ENCODE peak calls at places on chromosomes 5 and 9, in five cellular contexts. C is A549, D is trophoblast cell, N is mammary epithelial cell, F is fibroblast of lung. W is an unnamed sample. For H3K9me3, the result is how much of the 10 kb centered on the place peaks cover.

GRCh38 chr5:163503106-163504090 is 2.0 kb upstream of the MAT2B start:
- DNase-seq in C (peak), N (peak), F (peak), D (peak), W (peak)

GRCh38 chr9:99822596-99823391 is 1.1 kb downstream of the NR4A3 start:
- DNase-seq in D (no peak), C (peak), F (peak), N (peak), W (peak)

GRCh38 chr9:32545884-32546283 is 6.2 kb upstream of the SMIM27 start:
- DNase-seq in C (no peak), N (no peak), D (no peak), F (no peak), W (no peak)

GRCh38 chr5:100706796-100707195 is 171.6 kb downstream of the FAM174A start:
- DNase-seq in C (no peak), N (peak), F (peak), D (no peak), W (no peak)

GRCh38 chr9:15416880-15417279 is 5.8 kb upstream of the SNAPC3 start:
- DNase-seq in F (peak), C (no peak), D (peak), N (peak), W (peak)

GRCh38 chr9:117704597-117704996 is 394 bp downstream of the TLR4 start:
- DNase-seq in N (peak), C (no peak), D (no peak), F (no peak), W (no peak)

GRCh38 chr5:105573575-105573974 is 2011.0 kb upstream of the NUDT12 start:
- DNase-seq in D (no peak), F (no peak), N (no peak), C (no peak), W (no peak)

GRCh38 chr5:71533142-71533541 is 54.0 kb upstream of the MCCC2 start:
- DNase-seq in C (no peak), N (no peak), F (peak), D (no peak), W (no peak)

GRCh38 chr5:170641589-170642031 is 137.8 kb downstream of the KCNIP1 start:
- DNase-seq in C (no peak), D (no peak), F (no peak), N (no peak), W (no peak)

GRCh38 chr5:114363837-114364236 is 2.0 kb downstream of the KCNN2 start:
- DNase-seq in F (no peak), N (no peak), C (no peak), D (no peak), W (no peak)

GRCh38 chr5:93359296-93359957 is 221.6 kb downstream of the NR2F1-AS1 start:
- DNase-seq in C (no peak), N (peak), F (peak), D (no peak), W (peak)

GRCh38 chr9:35733109-35733541 is 659 bp downstream of the CREB3 start:
- DNase-seq in N (peak), D (no peak), F (peak), C (peak), W (peak)

GRCh38 chr5:148011407-148012124 is 52.2 kb upstream of the SPINK5 start:
- DNase-seq in F (peak), C (no peak), N (peak), D (peak), W (peak)

GRCh38 chr9:21777701-21778100 is 24.7 kb upstream of the MTAP start:
- DNase-seq in F (peak), D (no peak), N (peak), C (no peak), W (peak)

GRCh38 chr5:20562545-20562944 is 574.5 kb upstream of the CDH18 start:
- DNase-seq in F (no peak), C (no peak), D (no peak), N (no peak), W (no peak)

GRCh38 chr5:88536146-88536545 is 267.5 kb upstream of the TMEM161B start:
- DNase-seq in F (no peak), D (no peak), C (no peak), N (peak), W (no peak)

GRCh38 chr9:9142001-9142400 is 1342.4 kb upstream of the DMAC1 start:
- DNase-seq in N (no peak), F (no peak), C (no peak), D (no peak), W (no peak)

GRCh38 chr9:97237311-97237786 is 70.1 kb upstream of the CCDC180 start:
- DNase-seq in C (no peak), D (no peak), N (no peak), F (no peak), W (no peak)

GRCh38 chr5:125043781-125044391 is 297.4 kb upstream of the ZNF608 start:
- DNase-seq in C (peak), F (peak), D (peak), N (peak), W (peak)

GRCh38 chr5:73917433-73917832 is 291.4 kb downstream of the ARHGEF28 start:
- DNase-seq in D (no peak), F (no peak), N (no peak), C (no peak), W (no peak)

GRCh38 chr5:125199968-125200841 is 453.8 kb upstream of the ZNF608 start:
- DNase-seq in C (no peak), D (no peak), F (peak), N (no peak), W (no peak)

GRCh38 chr5:94802450-94802849 is 184.0 kb downstream of the SLF1 start:
- DNase-seq in D (no peak), N (no peak), F (peak), C (no peak), W (no peak)

GRCh38 chr5:145920542-145921210 is 15.7 kb upstream of the SH3RF2 start:
- DNase-seq in F (no peak), N (no peak), C (no peak), D (no peak), W (no peak)

GRCh38 chr5:31449962-31450361 is 81.9 kb downstream of the DROSHA start:
- DNase-seq in F (no peak), N (no peak), D (no peak), C (no peak), W (no peak)

GRCh38 chr9:2337131-2337530 is 284.5 kb upstream of the VLDLR start:
- DNase-seq in D (no peak), N (no peak), F (no peak), C (no peak), W (no peak)

GRCh38 chr5:174733836-174734235 is 9.5 kb downstream of the MSX2 start:
- DNase-seq in N (no peak), C (no peak), F (no peak), D (no peak), W (no peak)

GRCh38 chr5:180521101-180521500 is 26.9 kb downstream of the CNOT6 start:
- DNase-seq in D (peak), N (peak), F (no peak), C (no peak), W (no peak)
- H3K9me3 ChIP-seq in D (under half), N (under half), F (under half), C (under half), W (under half)

GRCh38 chr5:494667-495255 is 29.5 kb downstream of the SLC9A3 start:
- DNase-seq in C (no peak), D (no peak), N (no peak), F (no peak), W (no peak)

GRCh38 chr5:493758-494157 is 30.5 kb downstream of the SLC9A3 start:
- DNase-seq in D (no peak), C (no peak), F (no peak), N (no peak), W (no peak)

GRCh38 chr5:497871-498509 is 26.3 kb downstream of the SLC9A3 start:
- DNase-seq in D (no peak), C (no peak), F (no peak), N (no peak), W (no peak)

GRCh38 chr5:497090-497489 is 27.2 kb downstream of the SLC9A3 start:
- DNase-seq in N (no peak), C (no peak), D (no peak), F (no peak), W (no peak)

GRCh38 chr5:496028-496427 is 28.2 kb downstream of the SLC9A3 start:
- DNase-seq in C (no peak), N (no peak), F (no peak), D (no peak), W (no peak)
- H3K4me2 ChIP-seq in C (no peak), N (no peak), F (no peak), D (no peak), W (no peak)

DNA sequence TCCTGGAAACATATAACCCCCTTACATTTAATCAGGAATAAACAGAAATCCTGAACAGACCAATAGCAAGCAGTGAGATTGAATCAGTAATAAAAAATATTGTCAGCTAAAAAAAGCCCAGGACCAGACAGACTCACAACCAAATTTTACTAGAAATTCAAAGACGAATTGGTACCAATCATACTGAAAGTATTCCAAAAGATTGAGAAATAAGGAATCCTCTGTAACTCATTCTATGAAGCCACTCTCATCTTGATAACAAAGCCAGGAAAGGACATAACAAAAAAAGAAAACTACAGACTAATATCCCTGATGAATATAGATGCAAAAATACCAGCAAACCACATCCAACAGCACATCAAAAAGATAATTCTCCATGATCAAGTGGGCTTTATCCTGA is 714.0 kb downstream of the SEMA5A start:
- DNase-seq in F (no peak), N (no peak), D (no peak), C (no peak), W (no peak)
- H3K9me3 ChIP-seq in F (under half), N (under half), D (under half), C (under half), W (under half)

DNA sequence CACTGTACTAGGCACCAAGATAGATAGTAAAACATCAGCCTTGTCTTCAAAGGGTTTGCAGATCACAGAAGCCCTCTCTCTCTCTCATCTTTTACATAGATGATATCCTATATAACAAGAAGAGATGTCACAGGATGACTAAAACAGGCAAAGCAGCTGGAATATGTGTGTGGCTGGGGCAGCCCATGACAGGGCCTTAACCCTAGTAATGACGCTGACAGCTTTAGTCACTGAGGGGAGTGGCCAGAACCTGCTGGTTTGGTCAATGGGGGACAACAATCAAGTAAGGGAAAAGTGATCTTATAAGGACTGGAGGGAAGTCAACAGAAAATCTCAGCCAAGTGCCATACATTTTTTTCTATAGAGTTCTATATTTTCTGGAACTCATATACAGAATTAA is 41.9 kb upstream of the RIC1 start:
- DNase-seq in D (peak), N (peak), C (no peak), F (peak), W (peak)
- H3K4me2 ChIP-seq in D (no peak), N (no peak), C (no peak), F (no peak), W (no peak)

GRCh38 chr9:94127806-94128205 is 43.5 kb downstream of the PTPDC1 start:
- DNase-seq in D (no peak), C (no peak), N (no peak), F (no peak), W (no peak)
- H3K9me3 ChIP-seq in D (under half), C (half or more), N (under half), F (under half), W (under half)